ENCODE peak calls at places on chromosomes 5 and 9, in ten cellular contexts. B, J, E, W, D, Y, O, Z, V and M are unnamed samples.

GRCh38 chr5:132962429-132962928 is 955 bp downstream of the AFF4 start:
- DNase-seq in B (peak), J (no peak), E (no peak), W (peak), D (no peak), Y (peak), O (no peak), Z (peak), V (peak), M (peak)

GRCh38 chr5:123976393-123977029 is 464.5 kb downstream of the CSNK1G3 start:
- DNase-seq in B (no peak), J (no peak), E (no peak), W (no peak), D (no peak), Y (no peak), O (no peak), Z (no peak), V (no peak), M (no peak)

GRCh38 chr9:130382636-130383349 is 62.0 kb upstream of the ASS1 start:
- DNase-seq in B (no peak), J (no peak), E (no peak), W (no peak), D (no peak), Y (no peak), O (no peak), Z (no peak), V (no peak), M (no peak)

GRCh38 chr5:170248635-170249227 is 15.9 kb downstream of the C5orf58 start:
- DNase-seq in B (no peak), J (no peak), E (no peak), W (no peak), D (no peak), Y (no peak), O (no peak), Z (no peak), V (peak), M (no peak)

GRCh38 chr5:181189363-181189961 is 15.5 kb downstream of the TRIM7 start:
- DNase-seq in B (peak), J (no peak), E (no peak), W (peak), D (no peak), Y (peak), O (no peak), Z (peak), V (peak), M (peak)

GRCh38 chr5:136212252-136212721 is 19.3 kb upstream of the SMIM32 start:
- DNase-seq in B (peak), J (no peak), E (no peak), W (peak), D (no peak), Y (peak), O (peak), Z (peak), V (peak), M (peak)

GRCh38 chr5:56565693-56566092 is 249.7 kb upstream of the MAP3K1 start:
- DNase-seq in B (no peak), J (no peak), E (no peak), W (no peak), D (no peak), Y (no peak), O (no peak), Z (no peak), V (no peak), M (no peak)

GRCh38 chr5:61286446-61287132 is 45.5 kb upstream of the ZSWIM6 start:
- DNase-seq in B (no peak), J (no peak), E (no peak), W (peak), D (no peak), Y (peak), O (no peak), Z (no peak), V (no peak), M (peak)

GRCh38 chr5:142433526-142434321 is 108.9 kb upstream of the SPRY4 start:
- DNase-seq in B (no peak), J (no peak), E (no peak), W (peak), D (no peak), Y (peak), O (no peak), Z (no peak), V (peak), M (peak)